ENCODE peak calls at places on chromosomes 7 and 10, in five cellular contexts. One of them, this sample, is unnamed.

GRCh38 chr7:131067220-131067619 is 260.5 kb upstream of the MKLN1 start:
- DNase-seq in cardiac muscle cell: no peak
- DNase-seq in NCI-H345: no peak
- DNase-seq in amniotic stem cell: no peak
- DNase-seq in Right ventricle myocardium superior: no peak
- DNase-seq in this sample: no peak

GRCh38 chr10:14244147-14244546 is 86.6 kb downstream of the FRMD4A start:
- DNase-seq in cardiac muscle cell: no peak
- DNase-seq in NCI-H345: no peak
- DNase-seq in amniotic stem cell: no peak
- DNase-seq in Right ventricle myocardium superior: no peak
- DNase-seq in this sample: no peak

GRCh38 chr7:139451638-139452037 is 31.8 kb downstream of the KLRG2 start:
- DNase-seq in cardiac muscle cell: no peak
- DNase-seq in NCI-H345: no peak
- DNase-seq in amniotic stem cell: no peak
- DNase-seq in Right ventricle myocardium superior: no peak
- DNase-seq in this sample: no peak

GRCh38 chr10:94315975-94316464 is 46.7 kb downstream of the NOC3L start:
- DNase-seq in cardiac muscle cell: no peak
- DNase-seq in NCI-H345: no peak
- DNase-seq in amniotic stem cell: peak
- DNase-seq in Right ventricle myocardium superior: no peak
- DNase-seq in this sample: no peak

GRCh38 chr7:101094791-101095375 is 9.6 kb downstream of the TRIM56 start:
- DNase-seq in cardiac muscle cell: peak
- DNase-seq in NCI-H345: no peak
- DNase-seq in amniotic stem cell: no peak
- DNase-seq in Right ventricle myocardium superior: peak
- DNase-seq in this sample: no peak

GRCh38 chr7:105352018-105352612 is 36.6 kb downstream of the SRPK2 start:
- DNase-seq in cardiac muscle cell: no peak
- DNase-seq in NCI-H345: no peak
- DNase-seq in amniotic stem cell: peak
- DNase-seq in Right ventricle myocardium superior: peak
- DNase-seq in this sample: no peak

GRCh38 chr7:38660427-38661099 is 29.4 kb upstream of the AMPH start:
- DNase-seq in cardiac muscle cell: peak
- DNase-seq in NCI-H345: peak
- DNase-seq in amniotic stem cell: peak
- DNase-seq in Right ventricle myocardium superior: no peak
- DNase-seq in this sample: no peak

GRCh38 chr7:4794591-4795350 is 19.3 kb downstream of the AP5Z1 start:
- DNase-seq in cardiac muscle cell: no peak
- DNase-seq in NCI-H345: no peak
- DNase-seq in amniotic stem cell: no peak
- DNase-seq in Right ventricle myocardium superior: no peak
- DNase-seq in this sample: no peak

GRCh38 chr10:51389415-51390342 is 309.7 kb downstream of the CSTF2T start:
- DNase-seq in cardiac muscle cell: peak
- DNase-seq in NCI-H345: peak
- DNase-seq in amniotic stem cell: peak
- DNase-seq in Right ventricle myocardium superior: no peak
- DNase-seq in this sample: no peak

GRCh38 chr7:95811846-95812445 is 39.6 kb downstream of the DYNC1I1 start:
- DNase-seq in cardiac muscle cell: no peak
- DNase-seq in NCI-H345: no peak
- DNase-seq in amniotic stem cell: no peak
- DNase-seq in Right ventricle myocardium superior: no peak
- DNase-seq in this sample: no peak

GRCh38 chr7:94405506-94405905 is 10.8 kb downstream of the COL1A2 start:
- DNase-seq in cardiac muscle cell: no peak
- DNase-seq in NCI-H345: no peak
- DNase-seq in amniotic stem cell: no peak
- DNase-seq in Right ventricle myocardium superior: no peak
- DNase-seq in this sample: no peak

GRCh38 chr10:72694476-72695369 is 2.8 kb downstream of the MCU start:
- DNase-seq in cardiac muscle cell: peak
- DNase-seq in NCI-H345: no peak
- DNase-seq in amniotic stem cell: no peak
- DNase-seq in Right ventricle myocardium superior: no peak
- DNase-seq in this sample: peak

GRCh38 chr7:93728292-93728691 is 153.8 kb upstream of the CALCR start:
- DNase-seq in cardiac muscle cell: no peak
- DNase-seq in NCI-H345: no peak
- DNase-seq in amniotic stem cell: no peak
- DNase-seq in Right ventricle myocardium superior: no peak
- DNase-seq in this sample: no peak

GRCh38 chr10:71531485-71532446 is 135.0 kb downstream of the CDH23 start:
- DNase-seq in cardiac muscle cell: no peak
- DNase-seq in NCI-H345: no peak
- DNase-seq in amniotic stem cell: no peak
- DNase-seq in Right ventricle myocardium superior: no peak
- DNase-seq in this sample: no peak

GRCh38 chr10:48697091-48697490 is 12.4 kb downstream of the WDFY4 start:
- DNase-seq in cardiac muscle cell: no peak
- DNase-seq in NCI-H345: no peak
- DNase-seq in amniotic stem cell: no peak
- DNase-seq in Right ventricle myocardium superior: no peak
- DNase-seq in this sample: no peak

GRCh38 chr10:24901686-24902399 is 50.6 kb downstream of the PRTFDC1 start:
- DNase-seq in cardiac muscle cell: no peak
- DNase-seq in NCI-H345: no peak
- DNase-seq in amniotic stem cell: peak
- DNase-seq in Right ventricle myocardium superior: no peak
- DNase-seq in this sample: no peak

GRCh38 chr10:102654969-102655368 is 10.7 kb downstream of the TRIM8 start:
- DNase-seq in cardiac muscle cell: no peak
- DNase-seq in NCI-H345: no peak
- DNase-seq in amniotic stem cell: no peak
- DNase-seq in Right ventricle myocardium superior: peak
- DNase-seq in this sample: no peak

GRCh38 chr10:114084225-114084624 is 40.6 kb downstream of the ADRB1 start:
- DNase-seq in cardiac muscle cell: no peak
- DNase-seq in NCI-H345: no peak
- DNase-seq in amniotic stem cell: no peak
- DNase-seq in Right ventricle myocardium superior: no peak
- DNase-seq in this sample: no peak

GRCh38 chr10:71728218-71728737 is 8.7 kb upstream of the C10orf105 start:
- DNase-seq in cardiac muscle cell: no peak
- DNase-seq in NCI-H345: no peak
- DNase-seq in amniotic stem cell: no peak
- DNase-seq in Right ventricle myocardium superior: no peak
- DNase-seq in this sample: no peak

GRCh38 chr10:87886635-87887034 is 23.2 kb downstream of the PTEN start:
- DNase-seq in cardiac muscle cell: no peak
- DNase-seq in NCI-H345: no peak
- DNase-seq in amniotic stem cell: no peak
- DNase-seq in Right ventricle myocardium superior: no peak
- DNase-seq in this sample: no peak

GRCh38 chr10:34292178-34292565 is 522.9 kb downstream of the PARD3 start:
- DNase-seq in cardiac muscle cell: no peak
- DNase-seq in NCI-H345: no peak
- DNase-seq in amniotic stem cell: no peak
- DNase-seq in Right ventricle myocardium superior: no peak
- DNase-seq in this sample: no peak

GRCh38 chr7:157276731-157277562 is 59.9 kb upstream of the DNAJB6 start:
- DNase-seq in cardiac muscle cell: no peak
- DNase-seq in NCI-H345: peak
- DNase-seq in amniotic stem cell: no peak
- DNase-seq in Right ventricle myocardium superior: peak
- DNase-seq in this sample: no peak

GRCh38 chr10:26733750-26734568 is 36.5 kb downstream of the PDSS1 start:
- DNase-seq in cardiac muscle cell: no peak
- DNase-seq in NCI-H345: no peak
- DNase-seq in amniotic stem cell: no peak
- DNase-seq in Right ventricle myocardium superior: no peak
- DNase-seq in this sample: no peak

GRCh38 chr10:43109671-43110249 is 28.5 kb upstream of the CSGALNACT2 start:
- DNase-seq in cardiac muscle cell: no peak
- DNase-seq in NCI-H345: no peak
- DNase-seq in amniotic stem cell: no peak
- DNase-seq in Right ventricle myocardium superior: no peak
- DNase-seq in this sample: no peak

GRCh38 chr10:79933961-79934360 is 14.9 kb downstream of the SFTPD start:
- DNase-seq in cardiac muscle cell: no peak
- DNase-seq in NCI-H345: peak
- DNase-seq in amniotic stem cell: no peak
- DNase-seq in Right ventricle myocardium superior: no peak
- DNase-seq in this sample: no peak

GRCh38 chr7:2444476-2444875 is 31.7 kb downstream of the GRIFIN start:
- DNase-seq in cardiac muscle cell: no peak
- DNase-seq in NCI-H345: no peak
- DNase-seq in amniotic stem cell: peak
- DNase-seq in Right ventricle myocardium superior: peak
- DNase-seq in this sample: no peak

GRCh38 chr10:21961847-21962246 is 41.7 kb downstream of the DNAJC1 start:
- DNase-seq in cardiac muscle cell: no peak
- DNase-seq in NCI-H345: no peak
- DNase-seq in amniotic stem cell: no peak
- DNase-seq in Right ventricle myocardium superior: no peak
- DNase-seq in this sample: no peak

GRCh38 chr10:25261571-25261970 is 86.8 kb downstream of the GPR158 start:
- DNase-seq in cardiac muscle cell: no peak
- DNase-seq in NCI-H345: no peak
- DNase-seq in amniotic stem cell: no peak
- DNase-seq in Right ventricle myocardium superior: no peak
- DNase-seq in this sample: no peak

GRCh38 chr7:376306-376969 is 86.5 kb downstream of the FOXL3 start:
- DNase-seq in cardiac muscle cell: no peak
- DNase-seq in NCI-H345: no peak
- DNase-seq in amniotic stem cell: no peak
- DNase-seq in Right ventricle myocardium superior: peak
- DNase-seq in this sample: no peak

GRCh38 chr7:100093498-100093897 is 4.7 kb downstream of the COPS6 start:
- DNase-seq in cardiac muscle cell: no peak
- DNase-seq in NCI-H345: no peak
- DNase-seq in amniotic stem cell: no peak
- DNase-seq in Right ventricle myocardium superior: no peak
- DNase-seq in this sample: no peak

GRCh38 chr7:37352974-37353948 is 95.4 kb downstream of the ELMO1 start:
- DNase-seq in cardiac muscle cell: no peak
- DNase-seq in NCI-H345: peak
- DNase-seq in amniotic stem cell: no peak
- DNase-seq in Right ventricle myocardium superior: no peak
- DNase-seq in this sample: no peak

GRCh38 chr10:3419719-3420495 is 247.3 kb upstream of the PITRM1 start:
- DNase-seq in cardiac muscle cell: no peak
- DNase-seq in NCI-H345: no peak
- DNase-seq in amniotic stem cell: no peak
- DNase-seq in Right ventricle myocardium superior: no peak
- DNase-seq in this sample: no peak

This sample was measured in cerebellar nuclear complex.